ENCODE peak calls at places on chromosomes 1 and 21, in six cellular contexts. One of them, this sample, is unnamed. For H3K4me1, the result is how much of the 10 kb centered on the place peaks cover.

GRCh38 chr1:173153503-173153902 is 53.6 kb downstream of the TNFSF4 start:
- DNase-seq in cardiac muscle cell: no peak
- DNase-seq in thoracic aorta: no peak
- DNase-seq in colonic mucosa: no peak
- DNase-seq in Panc1: no peak
- DNase-seq in Peyer's patch: no peak
- DNase-seq in this sample: no peak

GRCh38 chr1:185560760-185561159 is 173.4 kb upstream of the HMCN1 start:
- DNase-seq in cardiac muscle cell: no peak
- DNase-seq in thoracic aorta: no peak
- DNase-seq in colonic mucosa: no peak
- DNase-seq in Panc1: no peak
- DNase-seq in Peyer's patch: no peak
- DNase-seq in this sample: no peak

GRCh38 chr1:74689800-74690696 is 16.5 kb upstream of the ERICH3 start:
- DNase-seq in cardiac muscle cell: peak
- DNase-seq in thoracic aorta: no peak
- DNase-seq in colonic mucosa: peak
- DNase-seq in Panc1: peak
- DNase-seq in Peyer's patch: peak
- DNase-seq in this sample: no peak

GRCh38 chr1:160806784-160807183 is 10.8 kb downstream of the LY9 start:
- DNase-seq in cardiac muscle cell: no peak
- DNase-seq in thoracic aorta: no peak
- DNase-seq in colonic mucosa: no peak
- DNase-seq in Panc1: no peak
- DNase-seq in Peyer's patch: no peak
- DNase-seq in this sample: no peak

GRCh38 chr1:152533327-152533938 is 19.2 kb downstream of the CRCT1 start:
- DNase-seq in cardiac muscle cell: no peak
- DNase-seq in thoracic aorta: no peak
- DNase-seq in colonic mucosa: peak
- DNase-seq in Panc1: peak
- DNase-seq in Peyer's patch: peak
- DNase-seq in this sample: no peak

GRCh38 chr1:235648407-235648907 is 1.1 kb downstream of the GNG4 start:
- DNase-seq in cardiac muscle cell: peak
- DNase-seq in thoracic aorta: no peak
- DNase-seq in colonic mucosa: peak
- DNase-seq in Panc1: no peak
- DNase-seq in Peyer's patch: no peak
- DNase-seq in this sample: no peak

GRCh38 chr1:5944069-5944847 is 48.0 kb downstream of the NPHP4 start:
- DNase-seq in cardiac muscle cell: no peak
- DNase-seq in thoracic aorta: no peak
- DNase-seq in colonic mucosa: no peak
- DNase-seq in Panc1: no peak
- DNase-seq in Peyer's patch: no peak
- DNase-seq in this sample: no peak

GRCh38 chr1:152347116-152347728 is 12.6 kb downstream of the FLG2 start:
- DNase-seq in cardiac muscle cell: no peak
- DNase-seq in thoracic aorta: no peak
- DNase-seq in colonic mucosa: peak
- DNase-seq in Panc1: peak
- DNase-seq in Peyer's patch: peak
- DNase-seq in this sample: peak

GRCh38 chr1:13675222-13675621 is 24.8 kb upstream of the PRDM2 start:
- DNase-seq in cardiac muscle cell: no peak
- DNase-seq in thoracic aorta: no peak
- DNase-seq in colonic mucosa: no peak
- DNase-seq in Panc1: no peak
- DNase-seq in Peyer's patch: no peak
- DNase-seq in this sample: no peak

GRCh38 chr1:78586572-78586971 is 33.7 kb upstream of the IFI44L start:
- DNase-seq in cardiac muscle cell: no peak
- DNase-seq in thoracic aorta: no peak
- DNase-seq in colonic mucosa: no peak
- DNase-seq in Panc1: no peak
- DNase-seq in Peyer's patch: no peak
- DNase-seq in this sample: no peak

GRCh38 chr1:235326719-235327558 is 1.0 kb downstream of the ARID4B start:
- DNase-seq in cardiac muscle cell: peak
- DNase-seq in thoracic aorta: no peak
- DNase-seq in colonic mucosa: peak
- DNase-seq in Panc1: no peak
- DNase-seq in Peyer's patch: peak
- DNase-seq in this sample: peak

GRCh38 chr1:43293896-43294760 is 6.7 kb upstream of the TIE1 start:
- DNase-seq in cardiac muscle cell: no peak
- DNase-seq in thoracic aorta: no peak
- DNase-seq in colonic mucosa: peak
- DNase-seq in Panc1: peak
- DNase-seq in Peyer's patch: peak
- DNase-seq in this sample: no peak

DNA sequence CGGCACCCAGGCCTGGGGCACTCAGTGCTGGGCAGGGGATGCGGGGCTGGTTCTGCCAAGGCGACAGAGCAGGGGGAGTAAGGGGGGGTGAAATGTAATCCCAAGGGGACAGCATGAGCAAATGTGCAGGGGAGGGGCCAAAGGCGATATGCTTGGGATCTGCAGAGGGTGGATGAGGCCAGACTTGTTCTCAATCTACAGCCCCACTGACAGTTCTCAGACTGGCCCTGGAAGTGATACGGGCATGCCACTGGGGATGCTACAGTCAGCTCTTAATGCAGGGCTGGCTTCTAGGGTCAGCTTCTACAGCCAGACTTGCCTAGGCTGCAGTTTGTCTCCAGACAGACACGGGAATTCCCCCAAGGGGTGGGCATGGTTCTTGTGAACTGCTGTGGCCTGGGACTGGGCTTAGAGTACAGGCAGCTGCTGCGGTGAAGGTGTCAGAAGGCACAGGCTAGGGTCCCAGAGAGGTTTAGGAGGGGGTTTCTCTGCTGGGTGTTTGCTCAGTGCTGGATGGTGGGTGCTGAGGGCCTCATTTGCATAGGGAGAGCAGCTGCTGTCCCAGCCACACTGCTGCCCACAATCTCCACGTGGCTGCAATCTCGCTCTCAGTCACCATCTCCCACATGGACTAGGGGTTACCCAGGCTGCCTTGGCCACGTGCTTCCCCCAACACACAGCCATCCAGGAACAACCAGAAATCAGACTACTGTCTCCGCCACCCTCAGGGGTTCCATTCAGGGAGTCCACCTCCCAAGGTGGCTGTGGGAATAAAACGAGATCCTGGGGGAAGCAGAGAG is 190.1 kb downstream of the HIVEP3 start:
- DNase-seq in cardiac muscle cell: peak
- DNase-seq in thoracic aorta: no peak
- DNase-seq in colonic mucosa: peak
- DNase-seq in Panc1: no peak
- DNase-seq in Peyer's patch: peak
- DNase-seq in this sample: no peak
- H3K4me1 ChIP-seq in cardiac muscle cell: under half
- H3K4me1 ChIP-seq in thoracic aorta: under half
- H3K4me1 ChIP-seq in colonic mucosa: under half
- H3K4me1 ChIP-seq in Panc1: under half
- H3K4me1 ChIP-seq in Peyer's patch: under half
- H3K4me1 ChIP-seq in this sample: under half

GRCh38 chr1:154352581-154353459 is 27.5 kb downstream of the ATP8B2 start:
- DNase-seq in cardiac muscle cell: peak
- DNase-seq in thoracic aorta: no peak
- DNase-seq in colonic mucosa: peak
- DNase-seq in Panc1: no peak
- DNase-seq in Peyer's patch: peak
- DNase-seq in this sample: peak
- H3K4me3 ChIP-seq in cardiac muscle cell: peak
- H3K4me3 ChIP-seq in thoracic aorta: peak
- H3K4me3 ChIP-seq in colonic mucosa: peak
- H3K4me3 ChIP-seq in Panc1: peak
- H3K4me3 ChIP-seq in Peyer's patch: peak
- H3K4me3 ChIP-seq in this sample: peak

DNA sequence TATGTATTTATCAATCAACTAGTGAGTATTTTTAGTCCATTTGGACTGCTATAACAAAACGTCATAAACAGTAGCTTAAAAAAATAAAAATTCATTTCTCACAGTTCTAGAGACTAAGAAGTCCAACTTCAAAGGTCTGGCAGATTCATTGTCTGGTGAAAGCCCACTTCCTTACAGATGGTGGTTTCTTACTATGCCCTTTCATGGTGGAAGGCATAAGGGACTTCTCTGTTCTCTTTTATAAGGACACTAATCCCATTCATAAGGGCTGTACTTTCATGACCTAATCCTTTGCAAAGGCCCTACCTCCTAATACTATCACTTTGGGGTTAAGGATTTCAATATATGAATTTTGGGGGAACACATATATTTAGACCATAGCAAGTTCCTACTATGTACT is 37.9 kb downstream of the KRTAP20-3 start:
- DNase-seq in cardiac muscle cell: no peak
- DNase-seq in thoracic aorta: no peak
- DNase-seq in colonic mucosa: no peak
- DNase-seq in Panc1: no peak
- DNase-seq in Peyer's patch: no peak
- DNase-seq in this sample: no peak
- H3K4me1 ChIP-seq in cardiac muscle cell: under half
- H3K4me1 ChIP-seq in thoracic aorta: under half
- H3K4me1 ChIP-seq in colonic mucosa: under half
- H3K4me1 ChIP-seq in Panc1: under half
- H3K4me1 ChIP-seq in Peyer's patch: under half
- H3K4me1 ChIP-seq in this sample: under half

GRCh38 chr1:54088385-54088784 is 35.0 kb downstream of the TCEANC2 start:
- DNase-seq in cardiac muscle cell: no peak
- DNase-seq in thoracic aorta: no peak
- DNase-seq in colonic mucosa: no peak
- DNase-seq in Panc1: no peak
- DNase-seq in Peyer's patch: no peak
- DNase-seq in this sample: no peak

GRCh38 chr1:54080598-54081049 is 27.2 kb downstream of the TCEANC2 start:
- DNase-seq in cardiac muscle cell: no peak
- DNase-seq in thoracic aorta: no peak
- DNase-seq in colonic mucosa: no peak
- DNase-seq in Panc1: no peak
- DNase-seq in Peyer's patch: no peak
- DNase-seq in this sample: no peak

GRCh38 chr1:54081306-54082270 is 28.2 kb downstream of the TCEANC2 start:
- DNase-seq in cardiac muscle cell: peak
- DNase-seq in thoracic aorta: no peak
- DNase-seq in colonic mucosa: peak
- DNase-seq in Panc1: peak
- DNase-seq in Peyer's patch: peak
- DNase-seq in this sample: peak

GRCh38 chr1:54086754-54087153 is 33.3 kb downstream of the TCEANC2 start:
- DNase-seq in cardiac muscle cell: no peak
- DNase-seq in thoracic aorta: no peak
- DNase-seq in colonic mucosa: no peak
- DNase-seq in Panc1: no peak
- DNase-seq in Peyer's patch: no peak
- DNase-seq in this sample: no peak

GRCh38 chr1:54084794-54085193 is 31.4 kb downstream of the TCEANC2 start:
- DNase-seq in cardiac muscle cell: no peak
- DNase-seq in thoracic aorta: no peak
- DNase-seq in colonic mucosa: no peak
- DNase-seq in Panc1: no peak
- DNase-seq in Peyer's patch: no peak
- DNase-seq in this sample: no peak
- H3K4me3 ChIP-seq in cardiac muscle cell: no peak
- H3K4me3 ChIP-seq in thoracic aorta: no peak
- H3K4me3 ChIP-seq in colonic mucosa: no peak
- H3K4me3 ChIP-seq in Panc1: no peak
- H3K4me3 ChIP-seq in Peyer's patch: no peak
- H3K4me3 ChIP-seq in this sample: no peak

GRCh38 chr1:205670143-205670431 is 10.2 kb downstream of the SLC45A3 start:
- DNase-seq in cardiac muscle cell: no peak
- DNase-seq in thoracic aorta: no peak
- DNase-seq in colonic mucosa: no peak
- DNase-seq in Panc1: no peak
- DNase-seq in Peyer's patch: no peak
- DNase-seq in this sample: no peak
- H3K4me1 ChIP-seq in cardiac muscle cell: under half
- H3K4me1 ChIP-seq in thoracic aorta: half or more
- H3K4me1 ChIP-seq in colonic mucosa: under half
- H3K4me1 ChIP-seq in Panc1: under half
- H3K4me1 ChIP-seq in Peyer's patch: under half
- H3K4me1 ChIP-seq in this sample: under half

DNA sequence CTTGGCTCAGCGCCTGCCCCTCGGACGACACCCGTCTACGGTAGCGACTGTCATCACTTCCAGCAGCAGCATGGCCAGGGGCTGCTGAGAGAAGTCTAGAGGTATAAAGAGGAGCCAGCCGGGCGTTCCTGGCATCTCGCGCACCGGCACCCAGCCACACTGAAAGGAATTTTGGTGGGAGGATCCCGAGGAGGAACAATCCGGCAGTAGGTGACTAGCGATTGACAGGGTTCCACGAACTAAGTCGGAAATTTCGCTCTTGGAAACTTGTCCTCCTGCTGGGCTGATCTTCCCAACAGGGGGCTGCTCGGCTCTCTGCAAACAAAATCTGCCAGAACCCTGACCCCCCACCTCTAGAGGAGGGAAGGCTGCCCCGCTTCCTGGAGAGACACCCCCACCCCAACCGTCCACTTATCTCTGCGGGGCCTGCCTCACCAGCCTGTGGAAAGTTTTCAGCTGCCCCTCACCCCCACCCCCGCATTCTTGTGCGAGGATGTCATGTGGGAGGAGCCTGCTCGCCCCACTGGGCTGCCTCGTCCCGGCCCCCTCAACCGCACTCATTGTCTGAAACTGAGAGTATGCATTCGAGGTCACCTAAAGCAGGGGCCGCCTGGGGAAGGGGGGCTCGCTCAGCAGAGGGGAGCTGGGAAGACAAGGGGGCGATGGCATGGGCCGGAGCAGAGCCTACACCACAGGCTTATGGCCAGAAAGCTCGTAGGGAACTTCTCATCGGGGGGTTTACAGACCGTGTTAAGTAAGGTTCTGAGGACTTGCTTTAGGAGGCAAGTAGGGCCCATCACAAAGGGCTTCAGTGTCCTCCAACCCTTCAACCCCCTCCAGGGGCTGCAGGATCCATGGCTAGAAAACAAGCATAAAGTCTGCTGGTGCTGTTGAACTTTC is 9.6 kb downstream of the EPHA2 start:
- DNase-seq in cardiac muscle cell: peak
- DNase-seq in thoracic aorta: no peak
- DNase-seq in colonic mucosa: peak
- DNase-seq in Panc1: no peak
- DNase-seq in Peyer's patch: peak
- DNase-seq in this sample: peak
- H3K4me3 ChIP-seq in cardiac muscle cell: no peak
- H3K4me3 ChIP-seq in thoracic aorta: peak
- H3K4me3 ChIP-seq in colonic mucosa: no peak
- H3K4me3 ChIP-seq in Panc1: peak
- H3K4me3 ChIP-seq in Peyer's patch: peak
- H3K4me3 ChIP-seq in this sample: no peak

DNA sequence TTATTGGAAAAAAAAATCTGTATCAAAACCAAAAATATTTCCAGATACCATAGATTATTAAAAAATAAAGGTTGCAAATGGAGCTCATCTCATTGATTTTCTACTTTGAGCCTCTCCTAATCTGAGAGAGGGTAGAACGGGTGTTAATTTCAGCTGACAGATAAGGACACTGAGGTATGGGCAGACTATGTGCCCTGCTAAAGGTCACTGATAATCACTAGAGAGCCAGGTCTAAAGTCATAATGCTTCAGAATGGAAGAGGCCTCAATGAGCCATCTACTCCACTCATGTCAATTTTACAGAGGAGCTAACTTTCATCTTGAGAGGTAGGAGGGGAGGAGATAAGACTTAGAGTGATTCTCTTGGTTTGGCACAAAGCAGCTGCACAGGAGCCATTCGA is 21.0 kb downstream of the GNG12 start:
- DNase-seq in cardiac muscle cell: no peak
- DNase-seq in thoracic aorta: no peak
- DNase-seq in colonic mucosa: no peak
- DNase-seq in Panc1: no peak
- DNase-seq in Peyer's patch: no peak
- DNase-seq in this sample: no peak
- H3K4me1 ChIP-seq in cardiac muscle cell: under half
- H3K4me1 ChIP-seq in thoracic aorta: half or more
- H3K4me1 ChIP-seq in colonic mucosa: under half
- H3K4me1 ChIP-seq in Panc1: under half
- H3K4me1 ChIP-seq in Peyer's patch: under half
- H3K4me1 ChIP-seq in this sample: under half